ENCODE peak calls at places on chromosomes 12 and 14, in four cellular contexts. P, L, M and N are unnamed samples.

GRCh38 chr12:29041621-29042020 is 107.5 kb upstream of the FAR2 start:
- DNase-seq in P (no peak), L (no peak), M (no peak), N (peak)

GRCh38 chr12:116093915-116094314 is 183.6 kb downstream of the MED13L start:
- DNase-seq in P (no peak), L (no peak), M (no peak), N (no peak)

GRCh38 chr14:20855652-20856291 is 35.4 kb upstream of the RNASE3 start:
- DNase-seq in P (peak), L (peak), M (peak), N (peak)

GRCh38 chr12:120257041-120257821 is 8.3 kb downstream of the PXN start:
- DNase-seq in P (peak), L (peak), M (peak), N (peak)

GRCh38 chr12:77102123-77102522 is 36.8 kb upstream of the E2F7 start:
- DNase-seq in P (no peak), L (no peak), M (no peak), N (no peak)

GRCh38 chr14:64760916-64761315 is 56.7 kb downstream of the PLEKHG3 start:
- DNase-seq in P (no peak), L (peak), M (peak), N (no peak)

GRCh38 chr12:98532687-98533304 is 17.4 kb downstream of the TMPO start:
- DNase-seq in P (no peak), L (no peak), M (no peak), N (peak)

GRCh38 chr14:102554835-102555819 is 37.3 kb upstream of the RCOR1 start:
- DNase-seq in P (peak), L (peak), M (no peak), N (no peak)

GRCh38 chr12:14664434-14665023 is 31.9 kb downstream of the GUCY2C start:
- DNase-seq in P (peak), L (no peak), M (peak), N (peak)

GRCh38 chr12:7155471-7156034 is 25.4 kb downstream of the CLSTN3 start:
- DNase-seq in P (peak), L (no peak), M (no peak), N (no peak)

GRCh38 chr14:61475316-61475715 is 153.9 kb downstream of the PRKCH start:
- DNase-seq in P (no peak), L (no peak), M (no peak), N (no peak)

GRCh38 chr12:41514907-41515306 is 326.8 kb downstream of the PDZRN4 start:
- DNase-seq in P (no peak), L (no peak), M (no peak), N (no peak)

GRCh38 chr14:32202468-32202865 is 602 bp downstream of the RNU6-8 start:
- DNase-seq in P (no peak), L (no peak), M (no peak), N (no peak)

GRCh38 chr12:33116284-33116683 is 219.7 kb upstream of the PKP2 start:
- DNase-seq in P (no peak), L (no peak), M (no peak), N (no peak)

GRCh38 chr12:25533150-25533549 is 19.9 kb downstream of the LMNTD1 start:
- DNase-seq in P (no peak), L (no peak), M (no peak), N (no peak)

GRCh38 chr14:78131616-78132015 is 38.6 kb upstream of the NRXN3 start:
- DNase-seq in P (no peak), L (no peak), M (no peak), N (no peak)

GRCh38 chr12:57840701-57841100 is 5.8 kb downstream of the CTDSP2 start:
- DNase-seq in P (peak), L (no peak), M (no peak), N (no peak)

GRCh38 chr12:116525418-116526001 is 33.7 kb upstream of the MAP1LC3B2 start:
- DNase-seq in P (peak), L (peak), M (peak), N (no peak)

GRCh38 chr12:902581-902980 is 46.9 kb downstream of the RAD52 start:
- DNase-seq in P (no peak), L (no peak), M (no peak), N (no peak)

GRCh38 chr12:104426926-104427546 is 29.7 kb upstream of the CHST11 start:
- DNase-seq in P (no peak), L (no peak), M (no peak), N (no peak)

GRCh38 chr14:50389668-50390441 is 6.8 kb downstream of the CDKL1 start:
- DNase-seq in P (no peak), L (no peak), M (no peak), N (no peak)

GRCh38 chr14:44316647-44317432 is 190.2 kb downstream of the FSCB start:
- DNase-seq in P (no peak), L (no peak), M (no peak), N (peak)

GRCh38 chr12:6963016-6963731 is 7.3 kb downstream of the PHB2 start:
- DNase-seq in P (peak), L (peak), M (no peak), N (no peak)

GRCh38 chr14:77988096-77988870 is 181.9 kb upstream of the NRXN3 start:
- DNase-seq in P (peak), L (no peak), M (no peak), N (no peak)

GRCh38 chr12:50786498-50787231 is 22.8 kb downstream of the ATF1 start:
- DNase-seq in P (peak), L (no peak), M (no peak), N (peak)

GRCh38 chr12:65442418-65442817 is 163.9 kb downstream of the MSRB3 start:
- DNase-seq in P (no peak), L (no peak), M (no peak), N (no peak)

GRCh38 chr14:37994846-37995372 is 212.8 kb upstream of the SSTR1 start:
- DNase-seq in P (no peak), L (no peak), M (no peak), N (no peak)

GRCh38 chr12:46524778-46525177 is 152.2 kb upstream of the SLC38A2 start:
- DNase-seq in P (peak), L (peak), M (peak), N (no peak)

GRCh38 chr12:46526231-46526630 is 153.7 kb upstream of the SLC38A2 start:
- DNase-seq in P (no peak), L (no peak), M (peak), N (no peak)

GRCh38 chr12:46523446-46523845 is 150.9 kb upstream of the SLC38A2 start:
- DNase-seq in P (no peak), L (no peak), M (peak), N (peak)

GRCh38 chr12:46522141-46522540 is 149.6 kb upstream of the SLC38A2 start:
- DNase-seq in P (no peak), L (no peak), M (no peak), N (no peak)

GRCh38 chr12:46523863-46524770 is 151.5 kb upstream of the SLC38A2 start:
- DNase-seq in P (no peak), L (no peak), M (peak), N (peak)
- TF ChIP-seq POLR2A in P (no peak), L (no peak), M (no peak), N (peak)

GRCh38 chr14:68446243-68447040 is 346.4 kb downstream of the ZFP36L1 start:
- DNase-seq in P (no peak), L (no peak), M (no peak), N (no peak)
- TF ChIP-seq POLR2A in P (no peak), L (no peak), M (no peak), N (no peak)

GRCh38 chr12:121792607-121793500 is 634 bp downstream of the RHOF start:
- DNase-seq in P (peak), L (peak), M (no peak), N (no peak)

GRCh38 chr12:121793501-121793835 is at the start of gene RHOF:
- DNase-seq in P (peak), L (peak), M (no peak), N (no peak)

GRCh38 chr12:121794532-121795028 is 1.1 kb upstream of the RHOF start:
- DNase-seq in P (peak), L (peak), M (peak), N (no peak)

GRCh38 chr12:121795029-121795977 is 1.8 kb upstream of the RHOF start:
- DNase-seq in P (peak), L (peak), M (peak), N (no peak)

GRCh38 chr12:121793836-121794531 is 496 bp upstream of the RHOF start:
- DNase-seq in P (peak), L (peak), M (peak), N (no peak)
- TF ChIP-seq POLR2A in P (no peak), L (peak), M (peak), N (peak)

GRCh38 chr12:92503029-92503931 is 199.5 kb upstream of the PLEKHG7 start:
- DNase-seq in P (peak), L (no peak), M (peak), N (no peak)
- TF ChIP-seq POLR2A in P (no peak), L (no peak), M (no peak), N (no peak)

DNA sequence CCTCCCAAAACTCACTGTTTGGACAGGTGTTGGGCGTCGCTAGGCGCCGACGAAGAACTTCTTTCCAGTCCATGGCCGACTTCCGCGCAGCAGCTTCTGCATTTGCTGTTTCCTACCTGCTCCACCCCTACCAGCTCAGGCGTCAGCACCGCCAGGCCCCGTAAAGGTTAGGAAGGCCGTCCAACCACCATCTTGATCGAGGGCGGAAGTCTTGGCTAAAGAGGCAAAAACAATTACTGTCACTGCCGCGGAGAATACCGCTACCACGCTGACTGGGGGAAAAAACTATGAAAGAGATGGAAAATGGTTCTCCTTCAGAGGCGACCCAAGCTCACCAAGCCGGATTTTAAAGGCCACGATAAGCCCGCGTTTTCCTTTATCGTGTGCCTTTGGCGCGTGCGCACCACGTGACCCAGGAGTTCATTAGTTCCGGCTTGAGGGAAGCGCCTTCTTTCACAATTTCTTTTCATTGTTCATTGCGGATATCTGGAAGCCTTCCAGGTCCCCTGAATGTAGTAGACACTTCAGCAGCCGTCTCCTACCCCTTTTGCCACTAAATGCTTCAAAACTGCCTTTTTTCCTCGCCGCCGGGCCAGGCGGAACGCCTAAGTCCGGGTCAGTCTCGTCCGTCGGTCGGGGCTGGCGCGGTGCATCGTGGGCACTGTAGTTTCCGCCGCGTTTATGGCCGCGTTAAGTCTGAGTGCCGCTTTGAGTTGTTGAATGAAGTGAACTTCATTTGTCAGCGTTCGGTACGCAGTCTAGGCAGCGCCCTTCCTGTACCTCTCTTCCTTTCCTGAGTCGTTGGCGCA is at the start of the genes PPP2R3C and PRORP:
- DNase-seq in P (peak), L (peak), M (peak), N (peak)
- TF ChIP-seq POLR2A in P (no peak), L (peak), M (peak), N (peak)

GRCh38 chr14:24415421-24416253 is 13.8 kb downstream of the CBLN3 start:
- DNase-seq in P (no peak), L (no peak), M (no peak), N (no peak)

GRCh38 chr14:24416254-24416931 is 13.1 kb downstream of the CBLN3 start:
- DNase-seq in P (no peak), L (peak), M (no peak), N (no peak)

GRCh38 chr14:24417832-24418491 is 11.5 kb downstream of the CBLN3 start:
- DNase-seq in P (no peak), L (peak), M (no peak), N (no peak)

GRCh38 chr14:24416932-24417619 is 12.4 kb downstream of the CBLN3 start:
- DNase-seq in P (no peak), L (no peak), M (no peak), N (no peak)

GRCh38 chr14:24418492-24418873 is 11.0 kb downstream of the CBLN3 start:
- DNase-seq in P (peak), L (peak), M (no peak), N (no peak)
- TF ChIP-seq POLR2A in P (no peak), L (no peak), M (no peak), N (no peak)

GRCh38 chr14:68790656-68791077 is 2.2 kb downstream of the ZFP36L1 start:
- DNase-seq in P (no peak), L (peak), M (peak), N (no peak)

GRCh38 chr14:68787235-68787727 is 5.6 kb downstream of the ZFP36L1 start:
- DNase-seq in P (no peak), L (peak), M (peak), N (no peak)

GRCh38 chr14:68788275-68789001 is 4.4 kb downstream of the ZFP36L1 start:
- DNase-seq in P (no peak), L (no peak), M (no peak), N (no peak)

GRCh38 chr14:68789798-68790655 is 2.8 kb downstream of the ZFP36L1 start:
- DNase-seq in P (peak), L (peak), M (peak), N (no peak)

GRCh38 chr14:68789002-68789797 is 3.7 kb downstream of the ZFP36L1 start:
- DNase-seq in P (peak), L (peak), M (peak), N (no peak)
- TF ChIP-seq POLR2A in P (no peak), L (no peak), M (no peak), N (no peak)

DNA sequence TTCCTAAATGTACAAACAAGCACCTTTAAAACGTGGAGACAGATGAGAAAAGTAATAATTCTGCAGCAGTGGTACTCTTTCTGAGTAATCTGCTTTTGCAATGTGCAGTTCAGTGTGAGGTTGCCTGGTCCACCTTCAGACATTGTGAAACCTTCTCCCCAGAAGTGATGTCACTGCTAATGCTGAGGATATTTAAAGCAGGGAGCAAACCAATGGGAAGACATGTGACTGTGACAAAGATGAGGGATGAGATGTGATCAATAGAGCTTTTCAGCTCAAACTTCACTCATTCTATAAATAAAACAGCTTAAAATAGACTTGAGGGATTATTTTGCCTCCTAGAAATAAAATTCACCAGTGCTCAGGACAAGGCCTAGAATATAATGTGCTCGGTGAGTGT is 9.2 kb downstream of the SLC7A8 start:
- DNase-seq in P (no peak), L (no peak), M (peak), N (no peak)
- TF ChIP-seq POLR2A in P (no peak), L (no peak), M (no peak), N (no peak)

GRCh38 chr14:22456986-22457594 is 131.9 kb downstream of the DAD1 start:
- DNase-seq in P (no peak), L (no peak), M (no peak), N (no peak)
- TF ChIP-seq POLR2A in P (no peak), L (no peak), M (no peak), N (no peak)